ENCODE peak calls at places on chromosomes 5 and 9, in seven cellular contexts. R is SHP77 treated with DMSO at 0.1 percent for 48 hours; H is GM12878; I is stimulated activated CD8-positive, alpha-beta memory T cell treated with anti-CD3 and anti-CD28 coated beads, Interleukin-4, amount 100 ng/mL, for 24 hours; P is Calu3; K is anterior cingulate cortex; Y is ACHN. E is an unnamed sample.
A peak's percentile ranks its signal among the peaks of the same experiment; 100 is the strongest.

GRCh38 chr5:142235050-142235797 is 89.6 kb downstream of the SPRY4 start:
- DNase-seq in R (no peak), H (no peak), I (no peak), P (peak; percentile 59), K (no peak), Y (no peak), E (no peak)

GRCh38 chr5:78757269-78758053 is 108.9 kb upstream of the LHFPL2 start:
- DNase-seq in R (no peak), H (peak; percentile 66), I (no peak), P (no peak), K (no peak), Y (no peak), E (no peak)

GRCh38 chr9:26682796-26683496 is 209.7 kb downstream of the CAAP1 start:
- DNase-seq in R (no peak), H (no peak), I (no peak), P (no peak), K (no peak), Y (no peak), E (no peak)

GRCh38 chr5:179203248-179203647 is 142.0 kb downstream of the ADAMTS2 start:
- DNase-seq in R (no peak), H (no peak), I (no peak), P (no peak), K (no peak), Y (no peak), E (no peak)

GRCh38 chr9:3888496-3888858 is 362.7 kb upstream of the RFX3 start:
- DNase-seq in R (no peak), H (no peak), I (no peak), P (no peak), K (no peak), Y (no peak), E (no peak)

GRCh38 chr5:36017622-36018021 is 26.4 kb upstream of the UGT3A1 start:
- DNase-seq in R (no peak), H (no peak), I (no peak), P (peak; percentile 12), K (no peak), Y (no peak), E (no peak)

GRCh38 chr5:145978672-145979071 is 42.3 kb downstream of the SH3RF2 start:
- DNase-seq in R (no peak), H (no peak), I (no peak), P (no peak), K (no peak), Y (no peak), E (no peak)

GRCh38 chr9:93087971-93088655 is 7.9 kb upstream of the CARD19 start:
- DNase-seq in R (no peak), H (no peak), I (no peak), P (no peak), K (no peak), Y (no peak), E (no peak)

GRCh38 chr5:132829742-132830435 is 558 bp downstream of the SHROOM1 start:
- DNase-seq in R (peak; percentile 13), H (no peak), I (peak; percentile 60), P (peak; percentile 93), K (peak; percentile 70), Y (peak; percentile 66), E (no peak)